ENCODE peak calls at places on chromosome 13, in ten cellular contexts. J is WERI-Rb-1, P is H7, G is heart right ventricle, N is tibial artery, U is stomach, O is heart left ventricle, B is pancreas, T is body of pancreas, I is adipocyte. Q is an unnamed sample.

GRCh38 chr13:104024416-104025170 is 958.4 kb upstream of the SLC10A2 start:
- DNase-seq in N (no peak), B (no peak), P (no peak), G (no peak), I (no peak), O (no peak), J (no peak), T (no peak), U (no peak), Q (no peak)

GRCh38 chr13:33466262-33466661 is 180.7 kb upstream of the STARD13 start:
- DNase-seq in T (no peak), I (peak; percentile 8), G (no peak), U (no peak), P (no peak), N (no peak), J (no peak), O (no peak), B (no peak), Q (no peak)

GRCh38 chr13:31328549-31329229 is 128.9 kb downstream of the B3GLCT start:
- DNase-seq in T (no peak), P (peak; percentile 28), B (no peak), I (peak; percentile 52), O (no peak), U (no peak), J (no peak), G (no peak), N (no peak), Q (no peak)

GRCh38 chr13:48775285-48775684 is 121.6 kb downstream of the CYSLTR2 start:
- DNase-seq in J (no peak), T (no peak), G (no peak), O (no peak), U (no peak), B (no peak), N (no peak), I (no peak), P (no peak), Q (no peak)

GRCh38 chr13:39037410-39037879 is 444 bp downstream of the PROSER1 start:
- DNase-seq in I (peak; percentile 49), U (no peak), T (no peak), O (no peak), B (no peak), G (no peak), J (no peak), P (no peak), N (no peak), Q (no peak)

GRCh38 chr13:39767791-39768564 is 112.5 kb downstream of the COG6 start:
- DNase-seq in J (no peak), U (no peak), T (no peak), I (no peak), B (no peak), G (no peak), N (no peak), P (peak; percentile 26), O (no peak), Q (no peak)

GRCh38 chr13:66503890-66504289 is 726.2 kb downstream of the PCDH9 start:
- DNase-seq in J (no peak), N (no peak), P (no peak), B (no peak), T (no peak), U (no peak), O (no peak), I (no peak), G (no peak), Q (no peak)

GRCh38 chr13:72295173-72295572 is 428.2 kb upstream of the DACH1 start:
- DNase-seq in N (no peak), J (no peak), P (no peak), O (no peak), G (no peak), T (no peak), B (no peak), I (peak; percentile 35), U (no peak), Q (no peak)

GRCh38 chr13:51731759-51732158 is 72.2 kb downstream of the DHRS12 start:
- DNase-seq in J (no peak), T (no peak), B (no peak), I (peak; percentile 75), O (no peak), G (no peak), U (no peak), N (no peak), P (no peak), Q (no peak)

GRCh38 chr13:29936051-29936813 is 85.8 kb upstream of the UBL3 start:
- DNase-seq in T (no peak), N (no peak), P (peak; percentile 35), G (no peak), O (no peak), J (no peak), U (no peak), I (no peak), B (no peak), Q (no peak)

DNA sequence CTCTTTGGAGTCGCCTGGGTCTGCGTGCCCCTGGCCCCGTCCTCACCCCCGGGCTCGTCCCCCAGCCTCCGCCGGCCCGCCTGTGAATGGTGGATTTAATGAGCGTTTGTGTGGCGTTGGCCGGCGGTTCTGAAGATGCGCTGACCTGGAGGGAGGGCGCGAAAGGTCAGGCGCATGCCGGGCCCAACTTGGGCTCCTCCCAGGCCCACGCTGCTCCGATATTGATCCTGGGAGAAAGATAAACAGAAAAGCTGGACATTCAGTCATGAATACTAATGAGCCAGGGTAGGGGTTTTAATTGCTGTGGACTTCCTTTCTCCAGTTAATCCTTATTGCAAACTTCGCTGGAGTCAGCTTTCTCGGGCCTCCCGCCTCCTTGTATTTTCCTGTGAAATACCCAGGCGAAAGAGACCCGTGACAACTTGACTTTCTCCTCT is 10.2 kb downstream of the ZIC2 start:
- DNase-seq in T (no peak), O (no peak), B (no peak), N (no peak), U (no peak), I (no peak), G (no peak), J (no peak), P (peak; percentile 79), Q (no peak)
- H3K27me3 ChIP-seq in T (peaks cover 19% of the 10 kb centered on the region), O (peaks cover 99% of the 10 kb centered on the region), B (peaks cover 50% of the 10 kb centered on the region), N (peaks cover 100% of the 10 kb centered on the region), U (peaks cover 100% of the 10 kb centered on the region), I (peaks cover 98% of the 10 kb centered on the region), G (peaks cover 100% of the 10 kb centered on the region), J (no peaks in the 10 kb centered on the region), P (peaks cover 92% of the 10 kb centered on the region), Q (peaks cover 100% of the 10 kb centered on the region)

DNA sequence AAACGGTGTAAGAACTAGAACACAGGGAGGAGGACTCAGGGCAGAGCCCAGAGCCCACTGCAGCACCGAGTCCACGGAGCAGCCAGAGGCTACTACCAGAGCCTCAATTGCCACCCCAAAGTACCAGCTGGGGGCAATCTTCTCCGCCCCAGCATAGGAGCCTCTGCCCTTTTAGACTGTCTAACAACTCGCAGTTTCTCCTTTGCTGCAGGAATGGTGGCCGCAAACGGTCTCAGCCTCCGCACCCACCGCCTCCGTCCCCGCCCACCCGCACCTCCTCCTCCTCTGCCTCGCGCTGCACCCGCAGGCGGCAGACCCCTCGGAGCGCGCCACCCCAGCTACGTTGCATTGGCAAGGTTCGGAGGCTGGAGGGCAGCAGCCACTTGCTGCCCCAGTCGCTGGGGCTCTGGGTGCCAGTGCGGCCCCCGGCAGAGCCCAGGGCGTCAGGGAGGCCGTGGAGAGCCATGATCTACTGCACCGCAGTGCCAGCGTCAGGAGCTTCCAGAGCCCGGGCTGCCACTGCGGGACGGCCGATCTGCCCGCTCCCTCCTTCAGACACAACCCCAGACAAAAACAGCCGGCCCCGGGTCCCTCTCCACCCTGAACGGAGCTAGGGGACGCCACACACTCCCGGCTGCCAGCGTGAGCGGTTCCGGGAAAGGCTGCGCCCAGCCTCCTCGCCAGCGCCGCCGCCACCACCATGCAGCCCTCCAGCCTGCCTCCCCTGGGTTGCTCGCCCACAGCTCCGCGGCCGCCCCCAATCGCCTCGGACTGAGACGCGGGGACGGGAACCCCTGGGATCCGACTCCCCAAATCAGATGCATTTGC is 1.8 kb downstream of the FGF14 start:
- DNase-seq in J (peak; percentile 59), G (no peak), P (peak; percentile 75), I (no peak), T (peak; percentile 27), U (no peak), B (peak; percentile 68), N (no peak), O (peak; percentile 61), Q (peak; percentile 65)
- H3K27me3 ChIP-seq in J (peaks cover 8% of the 10 kb centered on the region), G (peaks cover 57% of the 10 kb centered on the region), P (peaks cover 34% of the 10 kb centered on the region), I (no peaks in the 10 kb centered on the region), T (no peaks in the 10 kb centered on the region), U (peaks cover 46% of the 10 kb centered on the region), B (no peaks in the 10 kb centered on the region), N (peaks cover 35% of the 10 kb centered on the region), O (peaks cover 8% of the 10 kb centered on the region), Q (peaks cover 18% of the 10 kb centered on the region)

GRCh38 chr13:27510082-27510481 is 59.7 kb upstream of the MTIF3 start:
- DNase-seq in T (no peak), O (no peak), J (no peak), B (no peak), N (no peak), I (no peak), G (no peak), P (no peak), U (no peak), Q (no peak)
- H3K27me3 ChIP-seq in T (no peaks in the 10 kb centered on the region), O (no peaks in the 10 kb centered on the region), J (peaks cover 68% of the 10 kb centered on the region), B (no peaks in the 10 kb centered on the region), N (peaks cover 2% of the 10 kb centered on the region), I (peaks cover 18% of the 10 kb centered on the region), G (no peaks in the 10 kb centered on the region), P (no peaks in the 10 kb centered on the region), U (peaks cover 5% of the 10 kb centered on the region), Q (no peaks in the 10 kb centered on the region)

GRCh38 chr13:94702181-94703041 is 9.9 kb downstream of the SOX21 start:
- DNase-seq in O (no peak), P (peak; percentile 60), I (no peak), J (no peak), U (no peak), B (no peak), T (no peak), N (no peak), G (no peak), Q (no peak)

GRCh38 chr13:94705081-94705751 is 7.1 kb downstream of the SOX21 start:
- DNase-seq in J (no peak), B (no peak), T (no peak), U (no peak), P (peak; percentile 63), N (no peak), G (no peak), O (no peak), I (peak; percentile 15), Q (no peak)

GRCh38 chr13:94704347-94705080 is 7.8 kb downstream of the SOX21 start:
- DNase-seq in O (no peak), T (no peak), G (no peak), P (peak; percentile 78), N (no peak), U (no peak), J (no peak), B (no peak), I (no peak), Q (no peak)

GRCh38 chr13:94703271-94703670 is 9.1 kb downstream of the SOX21 start:
- DNase-seq in J (no peak), O (no peak), N (no peak), I (no peak), G (no peak), U (no peak), B (no peak), T (no peak), P (peak; percentile 50), Q (no peak)

DNA sequence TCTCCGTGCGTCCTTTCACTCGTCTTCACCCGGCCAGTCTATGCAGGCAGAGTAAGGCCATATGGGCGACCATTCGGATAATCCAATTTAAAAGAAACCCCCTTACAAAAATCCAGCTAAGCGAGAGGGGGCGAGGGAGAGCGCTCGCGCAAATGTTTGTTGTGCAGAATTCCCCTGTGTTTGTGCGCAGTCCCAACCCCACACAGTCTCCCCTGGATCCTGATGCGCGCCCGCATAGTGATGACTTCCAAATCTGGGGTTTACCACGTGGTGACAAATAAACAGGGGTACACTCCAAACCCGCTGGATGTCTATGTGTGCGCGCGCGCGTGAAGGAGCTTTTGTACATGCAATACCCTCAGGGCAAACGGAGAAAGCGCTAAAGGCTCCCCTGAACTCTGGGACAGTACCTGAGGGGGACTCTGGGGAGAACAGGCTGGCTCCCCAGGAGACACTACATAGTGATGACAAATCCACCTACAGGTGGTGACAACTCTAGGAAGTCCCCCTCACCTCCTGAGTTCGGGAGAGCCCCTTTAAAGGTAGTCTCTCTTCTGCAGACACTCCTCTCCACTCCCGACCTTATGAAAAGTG is 8.5 kb downstream of the SOX21 start:
- DNase-seq in J (no peak), I (no peak), G (no peak), P (peak; percentile 41), U (no peak), O (no peak), B (no peak), N (no peak), T (no peak), Q (no peak)
- H3K27me3 ChIP-seq in J (peaks cover 96% of the 10 kb centered on the region), I (peaks cover 95% of the 10 kb centered on the region), G (peaks cover 100% of the 10 kb centered on the region), P (peaks cover 87% of the 10 kb centered on the region), U (peaks cover 100% of the 10 kb centered on the region), O (peaks cover 93% of the 10 kb centered on the region), B (peaks cover 11% of the 10 kb centered on the region), N (peaks cover 99% of the 10 kb centered on the region), T (no peaks in the 10 kb centered on the region), Q (peaks cover 99% of the 10 kb centered on the region)